ENCODE peak calls at places on chromosome 5, in four cellular contexts. L, Q, O and J are unnamed samples.

GRCh38 chr5:96065577-96066385 is 104.1 kb upstream of the ELL2 start:
- DNase-seq in L (no peak), Q (no peak), O (no peak), J (no peak)

GRCh38 chr5:143713331-143714032 is 98.5 kb upstream of the HMHB1 start:
- DNase-seq in L (no peak), O (no peak), Q (no peak), J (peak; percentile 65)

GRCh38 chr5:98206566-98206965 is 566.9 kb upstream of the RGMB start:
- DNase-seq in L (no peak), Q (no peak), O (no peak), J (no peak)

GRCh38 chr5:171724771-171725609 is 60.6 kb upstream of the SMIM23 start:
- DNase-seq in O (no peak), L (no peak), Q (peak; percentile 25), J (no peak)

GRCh38 chr5:150672237-150672883 is 11.3 kb downstream of the MYOZ3 start:
- DNase-seq in O (no peak), Q (peak; percentile 50), L (no peak), J (no peak)

GRCh38 chr5:151950681-151951080 is 26.0 kb upstream of the GLRA1 start:
- DNase-seq in O (no peak), L (no peak), Q (peak; percentile 19), J (no peak)

GRCh38 chr5:95960802-95961616 is 642 bp downstream of the ELL2 start:
- DNase-seq in O (peak; percentile 87), L (peak; percentile 88), Q (peak; percentile 92), J (no peak)

GRCh38 chr5:146484714-146485391 is 31.1 kb downstream of the GPR151 start:
- DNase-seq in O (no peak), Q (no peak), L (no peak), J (no peak)

GRCh38 chr5:172559004-172559932 is 81.8 kb upstream of the NEURL1B start:
- DNase-seq in O (no peak), Q (peak; percentile 91), L (no peak), J (peak; percentile 48)